ENCODE peak calls at places on chromosome 17, in five cellular contexts. One of them, this sample, is unnamed.

GRCh38 chr17:81390029-81390428 is 5.2 kb upstream of the BAHCC1 start:
- DNase-seq in right lobe of liver: peak; percentile 16
- DNase-seq in HAP-1: no peak
- DNase-seq in fibroblast of lung: no peak
- DNase-seq in tibial nerve: no peak
- DNase-seq in this sample: no peak

GRCh38 chr17:27602721-27603445 is 28.1 kb upstream of the LGALS9 start:
- DNase-seq in tibial nerve: peak; percentile 58
- DNase-seq in right lobe of liver: peak; percentile 76
- DNase-seq in HAP-1: peak; percentile 61
- DNase-seq in fibroblast of lung: peak; percentile 40
- DNase-seq in this sample: peak; percentile 58

GRCh38 chr17:19551148-19551547 is 17.5 kb downstream of the SLC47A1 start:
- DNase-seq in tibial nerve: no peak
- DNase-seq in HAP-1: no peak
- DNase-seq in right lobe of liver: peak; percentile 74
- DNase-seq in fibroblast of lung: no peak
- DNase-seq in this sample: no peak

GRCh38 chr17:40139566-40140058 is 725 bp upstream of the CASC3 start:
- DNase-seq in fibroblast of lung: no peak
- DNase-seq in tibial nerve: no peak
- DNase-seq in right lobe of liver: no peak
- DNase-seq in HAP-1: no peak
- DNase-seq in this sample: no peak

GRCh38 chr17:79793924-79794304 is 3.0 kb downstream of the CBX8 start:
- DNase-seq in HAP-1: no peak
- DNase-seq in tibial nerve: no peak
- DNase-seq in right lobe of liver: no peak
- DNase-seq in fibroblast of lung: peak; percentile 52
- DNase-seq in this sample: peak; percentile 80

GRCh38 chr17:79455636-79456035 is 155.2 kb downstream of the RBFOX3 start:
- DNase-seq in right lobe of liver: no peak
- DNase-seq in fibroblast of lung: no peak
- DNase-seq in HAP-1: no peak
- DNase-seq in tibial nerve: no peak
- DNase-seq in this sample: no peak

GRCh38 chr17:69325518-69326301 is 1.2 kb downstream of the ABCA5 start:
- DNase-seq in right lobe of liver: peak; percentile 35
- DNase-seq in HAP-1: no peak
- DNase-seq in fibroblast of lung: no peak
- DNase-seq in tibial nerve: no peak
- DNase-seq in this sample: no peak

GRCh38 chr17:82380860-82381702 is 9.5 kb downstream of the UTS2R start:
- DNase-seq in right lobe of liver: no peak
- DNase-seq in fibroblast of lung: no peak
- DNase-seq in HAP-1: no peak
- DNase-seq in tibial nerve: no peak
- DNase-seq in this sample: no peak

GRCh38 chr17:81189016-81189415 is 23.0 kb upstream of the AATK start:
- DNase-seq in tibial nerve: no peak
- DNase-seq in HAP-1: no peak
- DNase-seq in fibroblast of lung: no peak
- DNase-seq in right lobe of liver: no peak
- DNase-seq in this sample: peak; percentile 0

GRCh38 chr17:20089795-20090547 is 80.8 kb downstream of the SPECC1 start:
- DNase-seq in right lobe of liver: no peak
- DNase-seq in tibial nerve: no peak
- DNase-seq in fibroblast of lung: no peak
- DNase-seq in HAP-1: no peak
- DNase-seq in this sample: no peak

GRCh38 chr17:16428098-16428882 is 12.9 kb downstream of the TRPV2 start:
- DNase-seq in HAP-1: peak; percentile 75
- DNase-seq in fibroblast of lung: no peak
- DNase-seq in tibial nerve: no peak
- DNase-seq in right lobe of liver: peak; percentile 68
- DNase-seq in this sample: no peak

GRCh38 chr17:66915204-66915611 is 49.3 kb upstream of the CACNG4 start:
- DNase-seq in fibroblast of lung: no peak
- DNase-seq in tibial nerve: no peak
- DNase-seq in HAP-1: no peak
- DNase-seq in right lobe of liver: peak; percentile 28
- DNase-seq in this sample: peak; percentile 81

GRCh38 chr17:16924701-16925440 is 47.0 kb downstream of the TNFRSF13B start:
- DNase-seq in fibroblast of lung: no peak
- DNase-seq in tibial nerve: peak; percentile 5
- DNase-seq in right lobe of liver: no peak
- DNase-seq in HAP-1: no peak
- DNase-seq in this sample: no peak

GRCh38 chr17:41579484-41580243 is 7.0 kb downstream of the KRT14 start:
- DNase-seq in fibroblast of lung: peak; percentile 55
- DNase-seq in HAP-1: peak; percentile 82
- DNase-seq in tibial nerve: peak; percentile 64
- DNase-seq in right lobe of liver: peak; percentile 38
- DNase-seq in this sample: peak; percentile 83
- H3K27me3 ChIP-seq in fibroblast of lung: no peaks in the 10 kb centered on the region
- H3K27me3 ChIP-seq in HAP-1: no peaks in the 10 kb centered on the region
- H3K27me3 ChIP-seq in tibial nerve: no peaks in the 10 kb centered on the region
- H3K27me3 ChIP-seq in right lobe of liver: no peaks in the 10 kb centered on the region
- H3K27me3 ChIP-seq in this sample: no peaks in the 10 kb centered on the region

GRCh38 chr17:55818451-55819375 is 67.9 kb downstream of the PCTP start:
- DNase-seq in right lobe of liver: no peak
- DNase-seq in fibroblast of lung: no peak
- DNase-seq in HAP-1: no peak
- DNase-seq in tibial nerve: no peak
- DNase-seq in this sample: no peak
- H3K27me3 ChIP-seq in right lobe of liver: no peaks in the 10 kb centered on the region
- H3K27me3 ChIP-seq in fibroblast of lung: no peaks in the 10 kb centered on the region
- H3K27me3 ChIP-seq in HAP-1: no peaks in the 10 kb centered on the region
- H3K27me3 ChIP-seq in tibial nerve: no peaks in the 10 kb centered on the region
- H3K27me3 ChIP-seq in this sample: no peaks in the 10 kb centered on the region

GRCh38 chr17:1906622-1907021 is 76.8 kb downstream of the RPA1 start:
- DNase-seq in tibial nerve: no peak
- DNase-seq in fibroblast of lung: no peak
- DNase-seq in HAP-1: peak; percentile 56
- DNase-seq in right lobe of liver: no peak
- DNase-seq in this sample: no peak
- H3K27me3 ChIP-seq in tibial nerve: peaks cover 67% of the 10 kb centered on the region
- H3K27me3 ChIP-seq in fibroblast of lung: peaks cover 20% of the 10 kb centered on the region
- H3K27me3 ChIP-seq in HAP-1: no peaks in the 10 kb centered on the region
- H3K27me3 ChIP-seq in right lobe of liver: peaks cover 3% of the 10 kb centered on the region
- H3K27me3 ChIP-seq in this sample: no peaks in the 10 kb centered on the region

GRCh38 chr17:73719588-73720071 is 75.4 kb upstream of the SDK2 start:
- DNase-seq in right lobe of liver: no peak
- DNase-seq in tibial nerve: peak; percentile 61
- DNase-seq in HAP-1: no peak
- DNase-seq in fibroblast of lung: no peak
- DNase-seq in this sample: no peak

GRCh38 chr17:73718912-73719311 is 74.7 kb upstream of the SDK2 start:
- DNase-seq in HAP-1: no peak
- DNase-seq in tibial nerve: no peak
- DNase-seq in right lobe of liver: no peak
- DNase-seq in fibroblast of lung: no peak
- DNase-seq in this sample: no peak

GRCh38 chr17:73722163-73722562 is 77.9 kb upstream of the SDK2 start:
- DNase-seq in HAP-1: no peak
- DNase-seq in tibial nerve: no peak
- DNase-seq in fibroblast of lung: no peak
- DNase-seq in right lobe of liver: no peak
- DNase-seq in this sample: no peak

GRCh38 chr17:73718362-73718761 is 74.1 kb upstream of the SDK2 start:
- DNase-seq in tibial nerve: no peak
- DNase-seq in fibroblast of lung: no peak
- DNase-seq in right lobe of liver: no peak
- DNase-seq in HAP-1: no peak
- DNase-seq in this sample: no peak

DNA sequence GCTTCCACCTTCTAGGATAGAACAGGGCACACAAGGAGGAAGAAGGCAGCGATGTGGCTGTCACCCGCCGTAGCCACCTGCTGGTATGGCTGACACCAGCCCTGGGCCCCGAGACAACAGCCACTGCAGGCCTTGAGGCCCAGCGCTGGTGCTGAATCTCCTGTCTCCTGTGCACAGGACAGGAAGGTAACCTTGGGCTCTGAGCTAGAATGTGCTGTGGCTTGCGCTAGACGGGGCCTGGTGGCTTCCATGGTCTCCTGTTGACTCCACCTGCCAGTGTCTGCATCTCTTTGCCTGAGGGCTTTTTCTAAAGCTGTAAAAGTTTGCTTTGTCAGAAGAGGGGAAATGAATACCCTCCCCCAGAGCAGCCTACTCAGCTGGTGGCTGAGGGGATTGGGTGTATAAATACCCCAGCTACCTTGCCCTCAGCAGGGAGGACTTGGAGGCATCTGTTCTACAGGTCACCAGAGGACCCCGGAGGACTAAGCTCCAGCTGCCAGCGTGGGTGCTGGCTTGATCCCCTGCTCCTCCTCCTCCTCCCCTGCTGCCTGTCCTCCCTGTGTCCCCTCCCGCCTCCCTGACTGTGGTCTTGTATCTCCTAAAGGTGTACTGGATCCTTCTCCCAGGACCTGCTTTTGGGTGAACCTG is 76.1 kb upstream of the SDK2 start:
- DNase-seq in fibroblast of lung: no peak
- DNase-seq in right lobe of liver: no peak
- DNase-seq in HAP-1: no peak
- DNase-seq in tibial nerve: no peak
- DNase-seq in this sample: no peak
- H3K27me3 ChIP-seq in fibroblast of lung: no peaks in the 10 kb centered on the region
- H3K27me3 ChIP-seq in right lobe of liver: no peaks in the 10 kb centered on the region
- H3K27me3 ChIP-seq in HAP-1: no peaks in the 10 kb centered on the region
- H3K27me3 ChIP-seq in tibial nerve: no peaks in the 10 kb centered on the region
- H3K27me3 ChIP-seq in this sample: peaks cover 7% of the 10 kb centered on the region

DNA sequence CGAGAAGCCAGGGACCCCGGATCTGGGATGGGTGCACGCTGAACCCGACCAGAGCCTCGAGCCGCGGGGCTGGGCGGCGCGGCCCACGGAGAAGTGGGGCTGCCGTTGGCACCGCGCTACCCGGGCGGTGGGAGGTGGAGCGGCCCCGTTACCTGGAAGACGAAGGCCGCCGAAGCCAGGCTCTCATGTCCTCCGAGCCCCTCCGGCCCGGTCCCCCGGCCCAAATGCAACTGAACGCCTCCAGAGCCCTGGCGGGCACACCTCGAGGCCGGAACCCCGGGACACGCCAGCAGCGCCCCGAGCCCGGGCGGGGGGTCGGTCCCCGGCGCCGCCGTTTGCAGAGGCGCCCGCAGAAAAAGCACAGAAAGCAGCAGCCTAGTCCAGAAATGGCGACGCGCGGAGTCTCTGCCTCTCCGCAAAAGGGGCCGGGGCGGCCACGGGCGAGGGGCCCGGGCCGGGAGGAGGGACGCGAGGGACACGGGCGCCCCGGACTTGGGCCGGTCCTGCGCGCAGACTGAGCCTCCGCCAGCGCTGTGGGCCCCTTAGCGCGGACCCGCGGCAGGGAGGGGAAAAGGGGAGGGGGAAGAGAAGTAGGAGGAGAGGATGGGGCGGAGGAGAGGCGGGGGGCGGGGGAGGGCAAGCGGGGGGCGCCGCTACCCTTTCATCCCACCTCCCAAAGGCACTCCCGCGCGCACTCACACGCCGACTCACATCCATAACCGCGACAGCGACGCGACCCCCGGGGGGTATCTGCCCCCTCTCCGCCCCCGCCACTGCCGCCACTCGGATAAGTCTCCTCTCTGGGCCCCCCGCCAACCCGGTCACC is 1.4 kb downstream of the AXIN2 start:
- DNase-seq in tibial nerve: peak; percentile 25
- DNase-seq in right lobe of liver: peak; percentile 32
- DNase-seq in HAP-1: peak; percentile 35
- DNase-seq in fibroblast of lung: peak; percentile 30
- DNase-seq in this sample: peak; percentile 36
- H3K27me3 ChIP-seq in tibial nerve: no peaks in the 10 kb centered on the region
- H3K27me3 ChIP-seq in right lobe of liver: no peaks in the 10 kb centered on the region
- H3K27me3 ChIP-seq in HAP-1: no peaks in the 10 kb centered on the region
- H3K27me3 ChIP-seq in fibroblast of lung: peaks cover 4% of the 10 kb centered on the region
- H3K27me3 ChIP-seq in this sample: no peaks in the 10 kb centered on the region

GRCh38 chr17:4839965-4840892 is 7.1 kb downstream of the MINK1 start:
- DNase-seq in right lobe of liver: no peak
- DNase-seq in fibroblast of lung: no peak
- DNase-seq in tibial nerve: no peak
- DNase-seq in HAP-1: no peak
- DNase-seq in this sample: peak; percentile 17
- H3K27me3 ChIP-seq in right lobe of liver: no peaks in the 10 kb centered on the region
- H3K27me3 ChIP-seq in fibroblast of lung: no peaks in the 10 kb centered on the region
- H3K27me3 ChIP-seq in tibial nerve: no peaks in the 10 kb centered on the region
- H3K27me3 ChIP-seq in HAP-1: no peaks in the 10 kb centered on the region
- H3K27me3 ChIP-seq in this sample: no peaks in the 10 kb centered on the region

DNA sequence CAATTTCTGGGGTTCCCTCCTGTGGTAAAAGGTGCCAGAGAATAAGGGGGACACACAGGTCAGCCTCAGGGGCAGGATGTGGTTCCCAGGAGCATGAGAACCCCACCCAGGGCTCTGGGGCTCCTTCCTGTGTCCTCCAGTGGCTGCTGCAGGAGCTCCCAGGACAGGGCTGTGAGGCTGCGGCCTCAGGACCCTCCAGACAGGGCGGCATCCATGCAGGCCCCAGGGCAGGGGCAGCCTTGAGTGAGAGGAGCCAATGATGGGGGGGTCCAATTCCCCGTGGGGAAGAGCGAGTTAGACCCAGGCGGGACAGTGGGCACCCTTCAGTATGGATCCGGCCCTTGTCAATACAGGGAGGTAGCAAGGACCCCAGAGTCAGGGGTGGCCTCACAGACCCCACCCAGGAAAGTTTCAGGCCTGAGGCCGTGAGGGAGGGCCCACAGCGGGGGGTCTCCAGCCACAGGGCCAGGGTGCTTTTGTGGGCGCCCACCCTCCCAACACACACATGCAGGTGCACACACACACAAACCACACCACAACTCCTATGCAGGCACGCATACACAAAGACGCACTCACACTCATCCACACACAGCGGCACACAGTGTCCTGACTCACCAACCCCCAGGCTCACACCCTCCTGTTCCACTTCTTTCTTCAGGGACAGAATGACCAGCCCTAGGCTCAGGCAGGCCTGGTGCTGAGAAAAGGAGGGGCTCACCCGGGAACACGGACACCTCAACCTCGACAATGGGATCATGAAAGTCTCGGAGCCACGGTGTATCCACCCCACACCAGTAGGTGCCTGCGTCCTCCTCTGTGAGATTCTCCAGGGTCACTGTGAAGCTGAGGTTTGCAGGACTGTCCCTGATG is 1.8 kb downstream of the CD300C start:
- DNase-seq in right lobe of liver: no peak
- DNase-seq in HAP-1: no peak
- DNase-seq in fibroblast of lung: no peak
- DNase-seq in tibial nerve: no peak
- DNase-seq in this sample: no peak
- H3K27me3 ChIP-seq in right lobe of liver: no peaks in the 10 kb centered on the region
- H3K27me3 ChIP-seq in HAP-1: no peaks in the 10 kb centered on the region
- H3K27me3 ChIP-seq in fibroblast of lung: no peaks in the 10 kb centered on the region
- H3K27me3 ChIP-seq in tibial nerve: no peaks in the 10 kb centered on the region
- H3K27me3 ChIP-seq in this sample: no peaks in the 10 kb centered on the region

This sample was measured in MG63.